ENCODE peak calls at places on chromosomes 13 and 19, in four cellular contexts. W is cardiac muscle cell, D is ovary, T is upper lobe of left lung. L is an unnamed sample. For H3K9me3, the result is how much of the 10 kb centered on the place peaks cover.

GRCh38 chr19:17447704-17448189 is 721 bp downstream of the TMEM221 start:
- DNase-seq in D (no peak), W (no peak), T (no peak), L (no peak)

GRCh38 chr13:106865706-106866288 is 297.9 kb upstream of the ARGLU1 start:
- DNase-seq in T (no peak), W (no peak), D (no peak), L (no peak)

GRCh38 chr19:54903303-54903702 is 2.6 kb upstream of the NCR1 start:
- DNase-seq in T (no peak), D (no peak), W (no peak), L (no peak)

GRCh38 chr13:38366954-38367645 is 17.4 kb downstream of the UFM1 start:
- DNase-seq in W (peak), D (no peak), T (no peak), L (no peak)

GRCh38 chr13:33260168-33261098 is 25.1 kb downstream of the STARD13 start:
- DNase-seq in D (no peak), T (peak), W (peak), L (no peak)

GRCh38 chr19:33796164-33797100 is at the start of gene KCTD15:
- DNase-seq in W (peak), T (no peak), D (peak), L (peak)

GRCh38 chr13:96080676-96081075 is 9.2 kb upstream of the HS6ST3 start:
- DNase-seq in W (no peak), T (no peak), D (no peak), L (no peak)

GRCh38 chr13:27043013-27043412 is 128.6 kb downstream of the USP12 start:
- DNase-seq in T (peak), D (no peak), W (peak), L (no peak)

GRCh38 chr13:83620535-83621220 is 261.6 kb downstream of the SLITRK1 start:
- DNase-seq in D (no peak), T (no peak), W (peak), L (no peak)

GRCh38 chr19:57779220-57779845 is 9.9 kb downstream of the ZNF586 start:
- DNase-seq in T (no peak), W (no peak), D (no peak), L (no peak)
- H3K9me3 ChIP-seq in T (under half), W (under half), D (half or more), L (under half)

DNA sequence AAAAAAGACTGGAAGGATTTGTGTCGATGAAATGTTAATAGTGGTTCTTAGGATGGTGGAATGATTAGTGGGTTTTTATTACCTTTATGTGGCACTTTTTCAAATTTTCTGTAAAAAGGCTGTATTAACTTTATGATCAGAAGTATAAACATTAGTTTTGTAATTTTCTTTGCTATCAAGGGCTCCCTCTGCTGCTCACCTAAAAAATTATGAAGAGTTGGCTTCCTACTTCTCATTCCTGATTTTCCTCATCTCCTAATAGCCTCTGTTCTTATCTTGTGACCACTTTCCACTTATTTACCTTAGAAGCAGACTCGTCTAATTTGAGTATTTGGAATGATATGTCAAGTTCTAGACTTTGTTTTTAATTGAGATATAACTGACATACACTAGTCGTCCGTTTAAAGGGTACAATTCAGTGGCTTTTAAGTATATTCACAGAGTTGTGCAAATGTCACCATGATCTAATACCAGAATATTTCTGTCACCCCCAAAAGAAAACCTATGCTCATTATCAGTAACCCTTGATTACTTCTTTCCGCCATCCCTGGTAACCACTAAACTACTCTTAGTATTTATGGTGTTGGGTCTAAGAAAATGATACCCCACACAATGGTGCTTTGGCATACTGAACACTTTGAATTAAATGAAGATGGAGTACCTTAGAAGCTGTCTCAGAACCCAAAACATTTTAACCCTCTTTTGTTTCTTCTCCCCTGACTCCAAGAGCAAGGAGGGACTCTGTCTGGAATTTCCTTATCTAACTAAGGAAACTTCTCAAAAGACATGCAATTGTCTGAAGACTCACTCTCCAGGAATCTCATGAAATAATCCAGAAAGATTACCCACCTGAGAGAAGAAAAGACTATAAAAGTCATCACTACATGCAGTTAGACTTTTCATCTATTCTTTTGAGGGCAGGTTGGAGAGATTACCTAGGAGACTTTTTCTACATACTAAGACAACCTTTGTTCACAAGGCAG is 311.3 kb downstream of the DLEU7 start:
- DNase-seq in D (no peak), T (no peak), W (peak), L (no peak)
- TF ChIP-seq CTCF in D (no peak), T (peak), W (peak), L (peak)

DNA sequence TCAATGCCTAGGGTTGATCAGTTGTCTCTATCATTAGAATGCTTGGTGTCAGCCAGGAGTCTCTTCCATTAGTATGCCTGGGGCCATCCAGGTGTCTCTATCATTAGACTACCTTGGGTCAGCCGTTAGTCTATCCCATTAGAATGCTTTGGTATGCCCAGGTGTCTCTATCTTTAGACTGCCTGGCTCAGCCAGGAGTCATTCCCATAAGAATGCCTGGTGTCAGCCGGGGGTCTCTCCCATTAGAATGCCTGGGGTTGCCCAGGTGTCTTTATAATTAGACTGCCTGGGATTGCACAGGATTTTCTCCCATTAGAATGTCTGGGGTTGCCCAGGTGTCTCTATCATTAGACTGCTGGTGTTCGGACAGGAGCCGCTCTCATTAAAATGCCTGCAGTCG is 1442.9 kb downstream of the UQCRFS1 start:
- DNase-seq in W (no peak), T (no peak), D (no peak), L (no peak)
- H3K9me3 ChIP-seq in W (under half), T (under half), D (under half), L (under half)

GRCh38 chr19:31332096-31332495 is 17.1 kb downstream of the TSHZ3 start:
- DNase-seq in T (no peak), W (no peak), D (no peak), L (no peak)
- TF ChIP-seq CTCF in T (no peak), W (no peak), D (no peak), L (no peak)

L was measured in kidney.